ENCODE peak calls at places on chromosomes 16 and 17, in nine cellular contexts. T is amniotic stem cell; G is activated T-cell treated with anti-CD3 and anti-CD28 coated beads for 1 hour; J is GM04504; Y is Karpas-422; H is thoracic aorta; R is naive B cell; P is mucosa of gallbladder; A is activated gamma-delta T cell treated with anti-CD3 and anti-CD28 coated beads, Interleukin-2, amount 50 U/mL, for 16 hours. F is an unnamed sample.

GRCh38 chr17:11625878-11626277 is 27.6 kb downstream of the DNAH9 start:
- DNase-seq in T (no peak), G (no peak), J (no peak), Y (no peak), H (no peak), R (no peak), P (no peak), A (no peak), F (no peak)

GRCh38 chr17:59547131-59547915 is 18.1 kb upstream of the DHX40 start:
- DNase-seq in T (no peak), G (no peak), J (no peak), Y (no peak), H (no peak), R (no peak), P (no peak), A (no peak), F (no peak)

GRCh38 chr17:70181866-70182265 is 12.5 kb downstream of the KCNJ2 start:
- DNase-seq in T (no peak), G (no peak), J (no peak), Y (no peak), H (no peak), R (no peak), P (no peak), A (no peak), F (no peak)

GRCh38 chr16:70437017-70437581 is 1.8 kb downstream of the ST3GAL2 start:
- DNase-seq in T (no peak), G (no peak), J (peak), Y (peak), H (no peak), R (no peak), P (no peak), A (no peak), F (no peak)

GRCh38 chr16:17460890-17461289 is 9.9 kb downstream of the XYLT1 start:
- DNase-seq in T (no peak), G (no peak), J (no peak), Y (peak), H (no peak), R (no peak), P (no peak), A (no peak), F (no peak)

GRCh38 chr16:4869147-4869790 is 22.0 kb downstream of the UBN1 start:
- DNase-seq in T (no peak), G (no peak), J (no peak), Y (no peak), H (no peak), R (no peak), P (peak), A (no peak), F (no peak)

GRCh38 chr16:70470927-70471341 is 16.5 kb downstream of the FCSK start:
- DNase-seq in T (no peak), G (no peak), J (no peak), Y (no peak), H (no peak), R (no peak), P (no peak), A (no peak), F (no peak)

GRCh38 chr17:43545383-43545632 is 832 bp downstream of the ETV4 start:
- DNase-seq in T (no peak), G (no peak), J (no peak), Y (peak), H (no peak), R (no peak), P (no peak), A (no peak), F (no peak)

GRCh38 chr16:87416826-87417471 is 24.8 kb downstream of the MAP1LC3B start:
- DNase-seq in T (peak), G (peak), J (peak), Y (peak), H (no peak), R (no peak), P (no peak), A (no peak), F (no peak)

GRCh38 chr16:79451196-79451816 is 149.2 kb downstream of the MAF start:
- DNase-seq in T (no peak), G (no peak), J (no peak), Y (peak), H (no peak), R (no peak), P (no peak), A (no peak), F (no peak)